ENCODE peak calls at places on chromosomes 3 and 15, in five cellular contexts. One of them, this sample, is unnamed. For H3K4me1, the result is how much of the 10 kb centered on the place peaks cover.

GRCh38 chr15:65931221-65931620 is 61.9 kb downstream of the RAB11A start:
- DNase-seq in colonic mucosa: no peak
- DNase-seq in thoracic aorta: no peak
- DNase-seq in A549: no peak
- DNase-seq in upper lobe of right lung: no peak
- DNase-seq in this sample: no peak

GRCh38 chr15:80679167-80679804 is 15.8 kb upstream of the ABHD17C start:
- DNase-seq in colonic mucosa: peak
- DNase-seq in thoracic aorta: no peak
- DNase-seq in A549: no peak
- DNase-seq in upper lobe of right lung: no peak
- DNase-seq in this sample: peak

GRCh38 chr15:40843183-40843884 is 514 bp upstream of the SPINT1 start:
- DNase-seq in colonic mucosa: no peak
- DNase-seq in thoracic aorta: no peak
- DNase-seq in A549: no peak
- DNase-seq in upper lobe of right lung: no peak
- DNase-seq in this sample: no peak

GRCh38 chr3:180804871-180805430 is 107.5 kb upstream of the FXR1 start:
- DNase-seq in colonic mucosa: no peak
- DNase-seq in thoracic aorta: no peak
- DNase-seq in A549: no peak
- DNase-seq in upper lobe of right lung: no peak
- DNase-seq in this sample: no peak

GRCh38 chr15:46861796-46862195 is 855.5 kb upstream of the SEMA6D start:
- DNase-seq in colonic mucosa: no peak
- DNase-seq in thoracic aorta: no peak
- DNase-seq in A549: no peak
- DNase-seq in upper lobe of right lung: no peak
- DNase-seq in this sample: no peak

GRCh38 chr3:136644200-136644599 is 108.0 kb downstream of the STAG1 start:
- DNase-seq in colonic mucosa: no peak
- DNase-seq in thoracic aorta: no peak
- DNase-seq in A549: no peak
- DNase-seq in upper lobe of right lung: no peak
- DNase-seq in this sample: no peak

GRCh38 chr15:35260961-35261360 is 175.9 kb upstream of the NANOGP8 start:
- DNase-seq in colonic mucosa: no peak
- DNase-seq in thoracic aorta: no peak
- DNase-seq in A549: no peak
- DNase-seq in upper lobe of right lung: no peak
- DNase-seq in this sample: no peak

GRCh38 chr15:91338763-91339162 is 238.7 kb downstream of the SV2B start:
- DNase-seq in colonic mucosa: no peak
- DNase-seq in thoracic aorta: no peak
- DNase-seq in A549: no peak
- DNase-seq in upper lobe of right lung: no peak
- DNase-seq in this sample: no peak

GRCh38 chr15:98805434-98806274 is 157.3 kb downstream of the IGF1R start:
- DNase-seq in colonic mucosa: no peak
- DNase-seq in thoracic aorta: no peak
- DNase-seq in A549: no peak
- DNase-seq in upper lobe of right lung: no peak
- DNase-seq in this sample: no peak

GRCh38 chr15:84949845-84950569 is 31.6 kb upstream of the PDE8A start:
- DNase-seq in colonic mucosa: no peak
- DNase-seq in thoracic aorta: no peak
- DNase-seq in A549: no peak
- DNase-seq in upper lobe of right lung: no peak
- DNase-seq in this sample: no peak

GRCh38 chr3:134348524-134348923 is 25.7 kb downstream of the AMOTL2 start:
- DNase-seq in colonic mucosa: no peak
- DNase-seq in thoracic aorta: peak
- DNase-seq in A549: no peak
- DNase-seq in upper lobe of right lung: peak
- DNase-seq in this sample: no peak

GRCh38 chr3:40717471-40717870 is 192.7 kb downstream of the ZNF621 start:
- DNase-seq in colonic mucosa: no peak
- DNase-seq in thoracic aorta: no peak
- DNase-seq in A549: no peak
- DNase-seq in upper lobe of right lung: no peak
- DNase-seq in this sample: no peak

GRCh38 chr3:69770219-69770618 is 31.0 kb downstream of the MITF start:
- DNase-seq in colonic mucosa: no peak
- DNase-seq in thoracic aorta: no peak
- DNase-seq in A549: no peak
- DNase-seq in upper lobe of right lung: no peak
- DNase-seq in this sample: no peak

GRCh38 chr3:105559856-105560255 is 193.1 kb downstream of the ALCAM start:
- DNase-seq in colonic mucosa: no peak
- DNase-seq in thoracic aorta: no peak
- DNase-seq in A549: no peak
- DNase-seq in upper lobe of right lung: no peak
- DNase-seq in this sample: no peak

GRCh38 chr3:107106907-107107306 is 270.3 kb upstream of the CCDC54 start:
- DNase-seq in colonic mucosa: no peak
- DNase-seq in thoracic aorta: no peak
- DNase-seq in A549: no peak
- DNase-seq in upper lobe of right lung: no peak
- DNase-seq in this sample: peak

GRCh38 chr15:66592505-66593218 is 26.9 kb upstream of the LCTL start:
- DNase-seq in colonic mucosa: peak
- DNase-seq in thoracic aorta: no peak
- DNase-seq in A549: no peak
- DNase-seq in upper lobe of right lung: no peak
- DNase-seq in this sample: no peak

GRCh38 chr3:183895296-183895695 is 10.6 kb upstream of the PARL start:
- DNase-seq in colonic mucosa: no peak
- DNase-seq in thoracic aorta: no peak
- DNase-seq in A549: peak
- DNase-seq in upper lobe of right lung: no peak
- DNase-seq in this sample: no peak

GRCh38 chr3:38278841-38279240 is 3.3 kb upstream of the SLC22A14 start:
- DNase-seq in colonic mucosa: no peak
- DNase-seq in thoracic aorta: no peak
- DNase-seq in A549: no peak
- DNase-seq in upper lobe of right lung: no peak
- DNase-seq in this sample: no peak

GRCh38 chr3:38283810-38284775 is 2.0 kb downstream of the SLC22A14 start:
- DNase-seq in colonic mucosa: no peak
- DNase-seq in thoracic aorta: no peak
- DNase-seq in A549: no peak
- DNase-seq in upper lobe of right lung: no peak
- DNase-seq in this sample: peak

GRCh38 chr3:38276081-38276916 is 5.8 kb upstream of the SLC22A14 start:
- DNase-seq in colonic mucosa: no peak
- DNase-seq in thoracic aorta: no peak
- DNase-seq in A549: no peak
- DNase-seq in upper lobe of right lung: no peak
- DNase-seq in this sample: peak

GRCh38 chr3:38276917-38277630 is 5.0 kb upstream of the SLC22A14 start:
- DNase-seq in colonic mucosa: no peak
- DNase-seq in thoracic aorta: no peak
- DNase-seq in A549: no peak
- DNase-seq in upper lobe of right lung: no peak
- DNase-seq in this sample: peak

GRCh38 chr3:38281895-38282686 is at the start of gene SLC22A14:
- DNase-seq in colonic mucosa: no peak
- DNase-seq in thoracic aorta: no peak
- DNase-seq in A549: no peak
- DNase-seq in upper lobe of right lung: no peak
- DNase-seq in this sample: peak
- TF ChIP-seq CTCF in colonic mucosa: no peak
- TF ChIP-seq CTCF in thoracic aorta: no peak
- TF ChIP-seq CTCF in A549: no peak
- TF ChIP-seq CTCF in upper lobe of right lung: no peak
- TF ChIP-seq CTCF in this sample: no peak

GRCh38 chr3:120442975-120443517 is 7.7 kb downstream of the FSTL1 start:
- DNase-seq in colonic mucosa: no peak
- DNase-seq in thoracic aorta: no peak
- DNase-seq in A549: peak
- DNase-seq in upper lobe of right lung: no peak
- DNase-seq in this sample: no peak
- H3K4me1 ChIP-seq in colonic mucosa: under half
- H3K4me1 ChIP-seq in thoracic aorta: half or more
- H3K4me1 ChIP-seq in A549: under half
- H3K4me1 ChIP-seq in upper lobe of right lung: under half
- H3K4me1 ChIP-seq in this sample: under half

GRCh38 chr3:50442940-50443579 is 60.4 kb downstream of the CACNA2D2 start:
- DNase-seq in colonic mucosa: no peak
- DNase-seq in thoracic aorta: no peak
- DNase-seq in A549: no peak
- DNase-seq in upper lobe of right lung: peak
- DNase-seq in this sample: peak

GRCh38 chr3:50445919-50446318 is 57.5 kb downstream of the CACNA2D2 start:
- DNase-seq in colonic mucosa: peak
- DNase-seq in thoracic aorta: no peak
- DNase-seq in A549: no peak
- DNase-seq in upper lobe of right lung: peak
- DNase-seq in this sample: peak

GRCh38 chr3:50444213-50444612 is 59.2 kb downstream of the CACNA2D2 start:
- DNase-seq in colonic mucosa: no peak
- DNase-seq in thoracic aorta: no peak
- DNase-seq in A549: no peak
- DNase-seq in upper lobe of right lung: no peak
- DNase-seq in this sample: no peak

GRCh38 chr3:50447290-50447840 is 56.1 kb downstream of the CACNA2D2 start:
- DNase-seq in colonic mucosa: no peak
- DNase-seq in thoracic aorta: no peak
- DNase-seq in A549: no peak
- DNase-seq in upper lobe of right lung: peak
- DNase-seq in this sample: no peak

GRCh38 chr3:50444782-50445181 is 58.7 kb downstream of the CACNA2D2 start:
- DNase-seq in colonic mucosa: no peak
- DNase-seq in thoracic aorta: no peak
- DNase-seq in A549: no peak
- DNase-seq in upper lobe of right lung: no peak
- DNase-seq in this sample: no peak
- H3K27ac ChIP-seq in colonic mucosa: no peak
- H3K27ac ChIP-seq in thoracic aorta: no peak
- H3K27ac ChIP-seq in A549: no peak
- H3K27ac ChIP-seq in upper lobe of right lung: peak
- H3K27ac ChIP-seq in this sample: peak

GRCh38 chr3:179446501-179446900 is 4.8 kb downstream of the GNB4 start:
- DNase-seq in colonic mucosa: no peak
- DNase-seq in thoracic aorta: no peak
- DNase-seq in A549: no peak
- DNase-seq in upper lobe of right lung: no peak
- DNase-seq in this sample: no peak
- TF ChIP-seq CTCF in colonic mucosa: no peak
- TF ChIP-seq CTCF in thoracic aorta: peak
- TF ChIP-seq CTCF in A549: peak
- TF ChIP-seq CTCF in upper lobe of right lung: peak
- TF ChIP-seq CTCF in this sample: no peak

DNA sequence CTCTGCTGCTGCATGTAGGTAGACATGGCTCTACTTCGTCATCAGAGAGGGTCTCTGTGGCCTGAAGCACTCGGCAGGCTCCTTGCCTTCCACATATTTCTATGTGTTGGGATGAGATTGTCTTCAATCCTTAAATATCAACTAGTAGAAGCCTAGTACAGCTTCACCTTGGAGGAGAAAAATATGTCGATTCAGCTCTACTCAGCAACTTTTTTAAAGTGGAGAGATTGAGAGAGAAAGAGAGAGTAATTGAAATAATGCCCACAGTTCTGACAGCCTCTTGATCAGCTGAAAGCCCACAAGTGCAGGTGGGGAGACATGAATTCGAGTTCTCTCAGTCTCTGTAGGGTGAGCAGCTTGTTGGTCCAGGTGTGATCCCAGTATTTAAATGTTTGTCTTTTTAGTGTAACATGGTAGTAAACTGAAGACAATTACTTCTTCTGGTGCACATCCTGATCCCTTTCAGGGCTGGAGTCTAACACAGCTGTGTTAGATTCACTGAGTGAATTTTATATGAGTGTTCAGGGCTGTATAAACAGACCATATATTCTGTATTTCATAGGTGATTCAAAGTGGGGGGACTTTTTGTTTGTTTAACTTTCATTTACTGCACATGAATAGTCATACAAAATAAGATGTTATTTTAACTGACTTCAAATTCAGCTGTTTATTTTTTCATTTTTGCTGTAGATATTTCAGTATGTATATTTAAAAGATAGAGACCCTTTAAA is 63.8 kb downstream of the ST6GAL1 start:
- DNase-seq in colonic mucosa: no peak
- DNase-seq in thoracic aorta: no peak
- DNase-seq in A549: no peak
- DNase-seq in upper lobe of right lung: no peak
- DNase-seq in this sample: no peak
- H3K4me1 ChIP-seq in colonic mucosa: under half
- H3K4me1 ChIP-seq in thoracic aorta: under half
- H3K4me1 ChIP-seq in A549: under half
- H3K4me1 ChIP-seq in upper lobe of right lung: under half
- H3K4me1 ChIP-seq in this sample: under half

GRCh38 chr3:16331319-16331883 is 66.4 kb downstream of the OXNAD1 start:
- DNase-seq in colonic mucosa: no peak
- DNase-seq in thoracic aorta: no peak
- DNase-seq in A549: no peak
- DNase-seq in upper lobe of right lung: no peak
- DNase-seq in this sample: no peak
- H3K27ac ChIP-seq in colonic mucosa: no peak
- H3K27ac ChIP-seq in thoracic aorta: no peak
- H3K27ac ChIP-seq in A549: no peak
- H3K27ac ChIP-seq in upper lobe of right lung: no peak
- H3K27ac ChIP-seq in this sample: no peak

This sample was measured in left lung.